ENCODE peak calls at places on chromosomes 11 and 22, in five cellular contexts. One of them, this sample, is unnamed.

GRCh38 chr11:131796089-131796488 is 425.7 kb downstream of the NTM start:
- DNase-seq in heart left ventricle: no peak
- DNase-seq in GM12865: no peak
- DNase-seq in stimulated activated CD4-positive, alpha-beta T cell treated with anti-CD3 and anti-CD28 coated beads, Interleukin-12 subunit alpha, Interleukin-12 subunit beta, amount 100 ng/mL, for 4 hours: no peak
- DNase-seq in mucosa of descending colon: no peak
- DNase-seq in this sample: no peak

GRCh38 chr22:41598891-41599635 is 9.4 kb upstream of the PMM1 start:
- DNase-seq in stimulated activated CD4-positive, alpha-beta T cell treated with anti-CD3 and anti-CD28 coated beads, Interleukin-12 subunit alpha, Interleukin-12 subunit beta, amount 100 ng/mL, for 4 hours: no peak
- DNase-seq in GM12865: no peak
- DNase-seq in heart left ventricle: no peak
- DNase-seq in mucosa of descending colon: no peak
- DNase-seq in this sample: no peak

GRCh38 chr11:92675303-92675702 is 294.1 kb upstream of the MTNR1B start:
- DNase-seq in GM12865: no peak
- DNase-seq in mucosa of descending colon: no peak
- DNase-seq in stimulated activated CD4-positive, alpha-beta T cell treated with anti-CD3 and anti-CD28 coated beads, Interleukin-12 subunit alpha, Interleukin-12 subunit beta, amount 100 ng/mL, for 4 hours: no peak
- DNase-seq in heart left ventricle: no peak
- DNase-seq in this sample: no peak

GRCh38 chr22:35398574-35398973 is 1.4 kb upstream of the MCM5 start:
- DNase-seq in stimulated activated CD4-positive, alpha-beta T cell treated with anti-CD3 and anti-CD28 coated beads, Interleukin-12 subunit alpha, Interleukin-12 subunit beta, amount 100 ng/mL, for 4 hours: no peak
- DNase-seq in GM12865: no peak
- DNase-seq in mucosa of descending colon: no peak
- DNase-seq in heart left ventricle: no peak
- DNase-seq in this sample: no peak

GRCh38 chr11:19511413-19512183 is 201.0 kb upstream of the NAV2 start:
- DNase-seq in heart left ventricle: peak
- DNase-seq in stimulated activated CD4-positive, alpha-beta T cell treated with anti-CD3 and anti-CD28 coated beads, Interleukin-12 subunit alpha, Interleukin-12 subunit beta, amount 100 ng/mL, for 4 hours: no peak
- DNase-seq in GM12865: no peak
- DNase-seq in mucosa of descending colon: peak
- DNase-seq in this sample: peak

GRCh38 chr11:3786781-3787428 is 10.4 kb downstream of the NUP98 start:
- DNase-seq in GM12865: no peak
- DNase-seq in mucosa of descending colon: no peak
- DNase-seq in heart left ventricle: no peak
- DNase-seq in stimulated activated CD4-positive, alpha-beta T cell treated with anti-CD3 and anti-CD28 coated beads, Interleukin-12 subunit alpha, Interleukin-12 subunit beta, amount 100 ng/mL, for 4 hours: no peak
- DNase-seq in this sample: peak

GRCh38 chr22:44526431-44527115 is 28.5 kb upstream of the RTL6 start:
- DNase-seq in stimulated activated CD4-positive, alpha-beta T cell treated with anti-CD3 and anti-CD28 coated beads, Interleukin-12 subunit alpha, Interleukin-12 subunit beta, amount 100 ng/mL, for 4 hours: no peak
- DNase-seq in heart left ventricle: no peak
- DNase-seq in mucosa of descending colon: no peak
- DNase-seq in GM12865: no peak
- DNase-seq in this sample: no peak

GRCh38 chr11:17129003-17129402 is 51.5 kb upstream of the RPS13 start:
- DNase-seq in GM12865: no peak
- DNase-seq in mucosa of descending colon: no peak
- DNase-seq in heart left ventricle: no peak
- DNase-seq in stimulated activated CD4-positive, alpha-beta T cell treated with anti-CD3 and anti-CD28 coated beads, Interleukin-12 subunit alpha, Interleukin-12 subunit beta, amount 100 ng/mL, for 4 hours: no peak
- DNase-seq in this sample: no peak

GRCh38 chr11:79414644-79415317 is 26.0 kb downstream of the TENM4 start:
- DNase-seq in GM12865: no peak
- DNase-seq in heart left ventricle: no peak
- DNase-seq in mucosa of descending colon: no peak
- DNase-seq in stimulated activated CD4-positive, alpha-beta T cell treated with anti-CD3 and anti-CD28 coated beads, Interleukin-12 subunit alpha, Interleukin-12 subunit beta, amount 100 ng/mL, for 4 hours: no peak
- DNase-seq in this sample: no peak

GRCh38 chr11:121721961-121722360 is 269.2 kb upstream of the SORL1-AS1 start:
- DNase-seq in stimulated activated CD4-positive, alpha-beta T cell treated with anti-CD3 and anti-CD28 coated beads, Interleukin-12 subunit alpha, Interleukin-12 subunit beta, amount 100 ng/mL, for 4 hours: no peak
- DNase-seq in mucosa of descending colon: no peak
- DNase-seq in heart left ventricle: no peak
- DNase-seq in GM12865: no peak
- DNase-seq in this sample: no peak

GRCh38 chr22:30031328-30031727 is 48.9 kb upstream of the HORMAD2 start:
- DNase-seq in mucosa of descending colon: no peak
- DNase-seq in GM12865: no peak
- DNase-seq in heart left ventricle: no peak
- DNase-seq in stimulated activated CD4-positive, alpha-beta T cell treated with anti-CD3 and anti-CD28 coated beads, Interleukin-12 subunit alpha, Interleukin-12 subunit beta, amount 100 ng/mL, for 4 hours: no peak
- DNase-seq in this sample: no peak

GRCh38 chr22:30541979-30542810 is 4.3 kb downstream of the SEC14L6 start:
- DNase-seq in stimulated activated CD4-positive, alpha-beta T cell treated with anti-CD3 and anti-CD28 coated beads, Interleukin-12 subunit alpha, Interleukin-12 subunit beta, amount 100 ng/mL, for 4 hours: no peak
- DNase-seq in GM12865: no peak
- DNase-seq in heart left ventricle: no peak
- DNase-seq in mucosa of descending colon: no peak
- DNase-seq in this sample: no peak

GRCh38 chr11:44162004-44162403 is 66.5 kb downstream of the EXT2 start:
- DNase-seq in heart left ventricle: no peak
- DNase-seq in mucosa of descending colon: no peak
- DNase-seq in stimulated activated CD4-positive, alpha-beta T cell treated with anti-CD3 and anti-CD28 coated beads, Interleukin-12 subunit alpha, Interleukin-12 subunit beta, amount 100 ng/mL, for 4 hours: no peak
- DNase-seq in GM12865: no peak
- DNase-seq in this sample: no peak

GRCh38 chr22:47213571-47214230 is 451.3 kb downstream of the TBC1D22A start:
- DNase-seq in stimulated activated CD4-positive, alpha-beta T cell treated with anti-CD3 and anti-CD28 coated beads, Interleukin-12 subunit alpha, Interleukin-12 subunit beta, amount 100 ng/mL, for 4 hours: peak
- DNase-seq in GM12865: peak
- DNase-seq in mucosa of descending colon: peak
- DNase-seq in heart left ventricle: no peak
- DNase-seq in this sample: no peak

GRCh38 chr11:11459578-11459977 is 106.5 kb upstream of the CSNK2A3 start:
- DNase-seq in GM12865: no peak
- DNase-seq in stimulated activated CD4-positive, alpha-beta T cell treated with anti-CD3 and anti-CD28 coated beads, Interleukin-12 subunit alpha, Interleukin-12 subunit beta, amount 100 ng/mL, for 4 hours: no peak
- DNase-seq in mucosa of descending colon: no peak
- DNase-seq in heart left ventricle: no peak
- DNase-seq in this sample: no peak